ENCODE peak calls at places on chromosome X, in six cellular contexts. H, E, O, F, Z and R are unnamed samples.
A peak's percentile ranks its signal among the peaks of the same experiment; 100 is the strongest.

GRCh38 chrX:112961981-112962380 is 121.3 kb upstream of the AMOT start:
- DNase-seq in F (peak; percentile 37), O (peak; percentile 5), Z (no peak), E (no peak), H (peak; percentile 1), R (no peak)

GRCh38 chrX:152822383-152823086 is 8.0 kb downstream of the CETN2 start:
- DNase-seq in H (no peak), F (no peak), Z (no peak), E (no peak), O (peak; percentile 19), R (no peak)

GRCh38 chrX:3651272-3651671 is 62.2 kb downstream of the PRKX start:
- DNase-seq in O (peak; percentile 39), H (peak; percentile 27), Z (no peak), E (no peak), F (no peak), R (no peak)

GRCh38 chrX:71928856-71929255 is 18.2 kb downstream of the NHSL2 start:
- DNase-seq in F (no peak), O (no peak), Z (no peak), H (no peak), E (no peak), R (no peak)

GRCh38 chrX:135480076-135480475 is 40.4 kb upstream of the INTS6L start:
- DNase-seq in F (no peak), H (no peak), O (no peak), Z (no peak), E (no peak), R (no peak)

GRCh38 chrX:125103693-125104092 is 216.0 kb upstream of the TEX13C start:
- DNase-seq in E (no peak), F (no peak), H (no peak), Z (no peak), O (no peak), R (no peak)

GRCh38 chrX:154362085-154362742 is 12.2 kb downstream of the FLNA start:
- DNase-seq in O (no peak), Z (no peak), E (no peak), H (no peak), F (no peak), R (no peak)

GRCh38 chrX:46268429-46268828 is 276.8 kb downstream of the ZNF674 start:
- DNase-seq in H (peak; percentile 86), F (no peak), E (peak; percentile 39), Z (no peak), O (no peak), R (no peak)

GRCh38 chrX:6021316-6022091 is 207.2 kb downstream of the NLGN4X start:
- DNase-seq in F (peak; percentile 54), O (peak; percentile 0), E (peak; percentile 16), H (peak; percentile 53), Z (no peak), R (peak; percentile 2)

GRCh38 chrX:102841706-102842003 is 95.4 kb upstream of the RAB40AL start:
- DNase-seq in F (no peak), E (no peak), Z (no peak), H (no peak), O (no peak), R (no peak)

GRCh38 chrX:30904632-30905031 is 15.6 kb upstream of the TAB3 start:
- DNase-seq in F (no peak), Z (no peak), E (no peak), H (peak; percentile 73), O (no peak), R (no peak)

GRCh38 chrX:154517101-154517781 is 1.2 kb upstream of the FAM3A start:
- DNase-seq in O (no peak), F (peak; percentile 20), Z (peak; percentile 69), E (no peak), H (no peak), R (no peak)

GRCh38 chrX:145405012-145405411 is 157.7 kb downstream of the SPANXN1 start:
- DNase-seq in H (peak; percentile 36), Z (no peak), O (peak; percentile 12), F (peak; percentile 40), E (peak; percentile 9), R (no peak)

GRCh38 chrX:2872937-2873336 is 44.2 kb downstream of the GYG2 start:
- DNase-seq in F (no peak), O (no peak), Z (no peak), H (no peak), E (no peak), R (no peak)

GRCh38 chrX:67288958-67289641 is 254.7 kb upstream of the AR start:
- DNase-seq in Z (no peak), O (peak; percentile 4), H (no peak), E (no peak), F (peak; percentile 20), R (no peak)

GRCh38 chrX:40809210-40809609 is 73.9 kb upstream of the MED14 start:
- DNase-seq in Z (no peak), H (peak; percentile 38), F (no peak), O (peak; percentile 15), E (no peak), R (no peak)

GRCh38 chrX:148700021-148700420 is 199.6 kb downstream of the AFF2 start:
- DNase-seq in H (no peak), E (peak; percentile 4), Z (no peak), O (no peak), F (no peak), R (no peak)

GRCh38 chrX:151902813-151903591 is 9.7 kb upstream of the MAGEA4 start:
- DNase-seq in O (peak; percentile 89), Z (no peak), E (no peak), F (peak; percentile 19), H (peak; percentile 80), R (no peak)

GRCh38 chrX:118761950-118762725 is 34.7 kb downstream of the IL13RA1 start:
- DNase-seq in O (no peak), F (no peak), H (peak; percentile 5), Z (no peak), E (peak; percentile 3), R (no peak)

GRCh38 chrX:78769356-78769755 is 21.8 kb downstream of the LPAR4 start:
- DNase-seq in H (no peak), O (no peak), F (no peak), Z (no peak), E (no peak), R (no peak)

GRCh38 chrX:30950391-30950790 is 61.3 kb upstream of the TAB3 start:
- DNase-seq in O (no peak), F (no peak), H (no peak), Z (no peak), E (no peak), R (no peak)

GRCh38 chrX:41407816-41408215 is 39.3 kb upstream of the NYX start:
- DNase-seq in H (no peak), O (no peak), F (no peak), E (no peak), Z (no peak), R (no peak)

GRCh38 chrX:107678957-107679740 is 50.8 kb downstream of the PRPS1 start:
- DNase-seq in E (peak; percentile 53), H (peak; percentile 64), O (peak; percentile 69), Z (peak; percentile 72), F (peak; percentile 70), R (no peak)

GRCh38 chrX:38879631-38880220 is 78.5 kb downstream of the MID1IP1 start:
- DNase-seq in Z (no peak), H (peak; percentile 83), O (no peak), E (peak; percentile 71), F (no peak), R (no peak)

GRCh38 chrX:85108165-85108564 is 104.5 kb downstream of the APOOL start:
- DNase-seq in Z (no peak), F (peak; percentile 20), H (peak; percentile 70), E (no peak), O (peak; percentile 2), R (no peak)

DNA sequence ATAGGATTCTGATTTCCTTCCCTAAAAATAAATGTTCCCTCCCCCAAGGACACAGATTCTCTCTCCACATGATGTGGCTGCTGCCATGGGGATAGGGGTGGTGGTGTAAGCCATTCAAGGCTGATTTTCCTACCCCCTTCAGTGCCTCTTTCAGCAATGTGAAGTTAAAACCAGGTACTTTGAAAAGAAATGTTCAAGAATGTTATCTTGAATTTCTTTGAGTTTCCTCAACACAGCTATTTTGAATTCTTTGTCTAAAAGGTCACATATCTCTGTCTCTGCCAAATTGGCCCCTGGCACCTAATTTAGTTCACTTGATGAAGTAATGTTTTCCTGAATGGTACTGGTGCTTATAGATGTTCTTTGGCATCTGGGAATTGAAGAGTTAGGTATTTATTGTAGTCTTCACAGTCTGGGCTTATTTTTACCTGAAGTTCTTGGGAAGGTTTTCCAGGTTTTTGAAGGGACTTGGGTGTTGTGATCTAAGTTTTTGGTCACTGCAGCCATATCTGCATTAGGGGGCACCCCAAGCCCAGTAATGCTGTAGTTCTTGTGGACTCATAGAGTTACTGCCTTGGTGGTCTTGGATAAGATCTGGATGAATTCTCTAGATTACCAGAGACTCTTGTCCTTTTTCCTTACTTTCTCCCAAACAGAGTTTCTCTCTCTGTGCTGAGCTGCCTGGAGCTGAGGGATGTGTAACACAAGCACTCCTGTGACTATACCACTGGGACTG is 7.6 kb upstream of the DIPK2B start:
- DNase-seq in F (no peak), H (no peak), Z (no peak), O (no peak), E (no peak), R (no peak)
- TF ChIP-seq CTCF in F (no peak), H (no peak), Z (no peak), O (no peak), E (no peak), R (no peak)

GRCh38 chrX:48509619-48510018 is 827 bp downstream of the PORCN start:
- DNase-seq in H (no peak), Z (no peak), E (no peak), F (no peak), O (no peak), R (no peak)
- H3K4me3 ChIP-seq in H (peak overlapping the region; percentile 69), Z (peak overlapping the region; percentile 75), E (no peak overlapping the region), F (peak overlapping the region; percentile 76), O (peak overlapping the region; percentile 77), R (peak overlapping the region; percentile 82)

DNA sequence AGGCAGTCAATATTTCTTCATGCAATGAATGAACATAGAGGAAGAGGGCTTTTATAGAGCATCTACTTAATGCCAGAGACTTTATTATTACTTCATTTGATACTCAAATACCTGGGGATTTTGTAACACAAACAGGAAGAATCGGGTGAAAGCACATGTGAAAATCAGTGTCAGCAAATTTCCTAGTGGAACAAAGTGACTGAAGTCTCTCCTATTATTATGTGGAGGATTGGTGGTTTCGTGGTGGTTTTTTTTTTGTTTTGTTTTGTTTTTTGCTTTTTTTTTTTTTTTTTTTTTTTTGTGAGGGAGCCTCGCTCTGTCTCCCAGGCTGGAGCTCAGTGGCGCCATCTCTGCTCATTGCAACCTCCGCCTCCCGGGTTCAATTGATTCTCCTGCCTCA is 207.0 kb downstream of the RRAGB start:
- DNase-seq in Z (no peak), F (no peak), H (no peak), O (no peak), E (no peak), R (no peak)
- TF ChIP-seq CTCF in Z (no peak), F (no peak), H (no peak), O (no peak), E (no peak), R (no peak)

GRCh38 chrX:1392376-1393130 is 640 bp upstream of the SLC25A6 start:
- DNase-seq in Z (no peak), O (peak; percentile 67), H (peak; percentile 71), F (peak; percentile 82), E (peak; percentile 57), R (no peak)

GRCh38 chrX:1391707-1392375 is at the start of gene SLC25A6:
- DNase-seq in F (peak; percentile 98), E (peak; percentile 98), Z (peak; percentile 100), H (peak; percentile 99), O (peak; percentile 96), R (peak; percentile 89)

GRCh38 chrX:1394731-1395501 is 3.0 kb upstream of the SLC25A6 start:
- DNase-seq in E (no peak), Z (peak; percentile 45), O (peak; percentile 33), F (no peak), H (no peak), R (no peak)

GRCh38 chrX:1395646-1396216 is 3.8 kb upstream of the SLC25A6 start:
- DNase-seq in F (no peak), O (no peak), Z (peak; percentile 1), H (no peak), E (no peak), R (no peak)

GRCh38 chrX:1393871-1394615 is 2.1 kb upstream of the SLC25A6 start:
- DNase-seq in H (no peak), Z (peak; percentile 35), E (no peak), O (no peak), F (no peak), R (no peak)
- H3K4me3 ChIP-seq in H (no peak overlapping the region), Z (no peak overlapping the region), E (no peak overlapping the region), O (peak overlapping the region; percentile 85), F (no peak overlapping the region), R (peak overlapping the region; percentile 90)